ENCODE peak calls at places on chromosomes 7 and 10, in five cellular contexts. G is GM23338, O is SK-N-SH, P is breast epithelium, L is prostate gland. R is an unnamed sample.
A peak's percentile ranks its signal among the peaks of the same experiment; 100 is the strongest.

GRCh38 chr7:4003536-4003935 is 678.6 kb upstream of the FOXK1 start:
- DNase-seq in G (no peak), O (no peak), P (no peak), L (no peak), R (no peak)

GRCh38 chr7:34219153-34219552 is 313.8 kb downstream of the BMPER start:
- DNase-seq in G (no peak), O (no peak), P (no peak), L (no peak), R (no peak)

GRCh38 chr7:28748934-28749584 is 209.1 kb downstream of the TRIL start:
- DNase-seq in G (no peak), O (no peak), P (no peak), L (no peak), R (no peak)

GRCh38 chr10:24723386-24723787 is 300 bp downstream of the ARHGAP21 start:
- DNase-seq in G (no peak), O (peak; percentile 76), P (no peak), L (no peak), R (peak; percentile 26)

GRCh38 chr10:128161031-128161430 is 34.8 kb upstream of the MKI67 start:
- DNase-seq in G (no peak), O (no peak), P (no peak), L (no peak), R (no peak)

GRCh38 chr10:77164616-77165311 is 472.8 kb downstream of the KCNMA1 start:
- DNase-seq in G (no peak), O (no peak), P (no peak), L (no peak), R (no peak)

GRCh38 chr10:110324805-110325280 is 20.1 kb upstream of the SMNDC1 start:
- DNase-seq in G (no peak), O (no peak), P (no peak), L (no peak), R (no peak)

GRCh38 chr7:118573065-118573464 is 348.6 kb downstream of the ANKRD7 start:
- DNase-seq in G (no peak), O (peak; percentile 62), P (no peak), L (peak; percentile 5), R (no peak)

GRCh38 chr7:134070673-134071072 is 56.5 kb upstream of the LRGUK start:
- DNase-seq in G (no peak), O (no peak), P (no peak), L (no peak), R (no peak)

GRCh38 chr10:127877116-127877515 is 15.6 kb downstream of the CLRN3 start:
- DNase-seq in G (no peak), O (no peak), P (no peak), L (no peak), R (no peak)

GRCh38 chr10:95268438-95268837 is 22.4 kb downstream of the PDLIM1 start:
- DNase-seq in G (no peak), O (peak; percentile 53), P (no peak), L (no peak), R (no peak)

GRCh38 chr7:37796134-37796775 is 52.1 kb upstream of the NME8 start:
- DNase-seq in G (no peak), O (no peak), P (no peak), L (no peak), R (no peak)
- TF ChIP-seq POLR2AphosphoS5 in G (no peak), O (no peak), P (no peak), L (no peak), R (no peak)

DNA sequence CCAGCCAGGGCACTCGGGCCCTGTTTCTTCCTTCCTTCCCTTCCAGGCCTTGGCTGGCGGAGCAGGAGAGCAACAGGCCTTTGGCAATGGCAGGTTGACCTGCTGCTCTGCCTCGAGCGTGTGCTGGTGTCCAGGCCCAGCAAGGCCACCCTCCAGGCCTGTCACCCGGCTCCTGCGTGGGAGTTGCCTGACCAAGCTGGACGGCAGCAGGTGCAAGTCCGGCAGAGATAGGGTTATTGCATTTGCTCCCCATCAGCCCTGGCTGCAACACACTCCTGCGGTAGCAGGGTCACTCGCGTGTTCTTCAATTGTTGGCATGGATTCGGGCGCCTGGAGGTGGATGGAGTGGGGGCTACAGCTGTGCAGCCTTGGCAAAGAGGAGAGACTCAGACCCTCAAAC is 64.1 kb upstream of the PITRM1 start:
- DNase-seq in G (no peak), O (no peak), P (no peak), L (no peak), R (no peak)
- TF ChIP-seq POLR2AphosphoS5 in G (no peak), O (no peak), P (no peak), L (no peak), R (no peak)

DNA sequence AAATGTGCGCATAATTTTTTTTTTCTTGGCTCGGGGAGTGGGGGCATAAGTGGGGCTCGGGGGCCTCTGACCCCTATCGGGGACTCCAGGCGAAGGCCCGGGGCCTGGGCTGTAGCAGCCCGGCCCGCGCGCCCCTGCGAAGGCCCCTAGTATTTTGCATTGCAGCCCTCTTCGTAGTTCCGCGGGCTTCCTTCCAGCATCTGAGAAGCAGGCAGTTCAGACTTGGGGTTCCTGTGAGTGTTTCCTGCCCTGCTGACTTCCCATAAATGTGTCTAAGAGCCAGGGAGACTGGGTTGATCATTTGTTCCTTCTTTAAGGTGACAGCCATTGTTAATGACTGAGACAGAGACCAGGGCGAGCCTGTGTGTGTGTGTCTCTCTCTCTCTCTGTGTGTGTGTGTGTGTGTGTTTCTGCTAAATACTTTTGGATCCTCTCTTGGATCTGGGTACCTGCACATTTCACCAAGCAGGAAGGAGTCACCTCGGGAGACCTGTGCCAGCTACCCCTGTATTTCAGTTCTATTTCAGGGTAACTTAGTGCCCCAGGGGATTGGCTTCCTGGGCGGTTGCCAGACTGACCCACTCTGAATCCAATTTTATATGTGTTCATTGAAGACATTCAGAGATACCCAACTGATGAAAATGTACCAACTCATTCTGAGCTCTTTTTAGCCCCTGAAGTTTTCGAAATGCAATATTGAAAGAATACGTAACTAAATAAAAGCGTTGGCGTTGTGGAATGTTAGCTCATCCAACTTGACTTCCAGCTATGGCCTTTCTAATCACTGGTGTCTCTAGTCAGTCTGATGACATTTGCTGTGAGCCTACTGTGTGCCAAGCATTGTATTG is 811 bp downstream of the MSRB2 start:
- DNase-seq in G (peak; percentile 67), O (peak; percentile 25), P (peak; percentile 54), L (peak; percentile 53), R (no peak)
- TF ChIP-seq POLR2AphosphoS5 in G (no peak), O (no peak), P (no peak), L (no peak), R (no peak)

GRCh38 chr10:112223725-112224124 is 40.2 kb upstream of the GPAM start:
- DNase-seq in G (no peak), O (no peak), P (no peak), L (no peak), R (no peak)
- TF ChIP-seq POLR2AphosphoS5 in G (no peak), O (no peak), P (no peak), L (no peak), R (no peak)

GRCh38 chr7:81776159-81776558 is 6.3 kb upstream of the HGF start:
- DNase-seq in G (no peak), O (no peak), P (no peak), L (no peak), R (no peak)
- TF ChIP-seq POLR2AphosphoS5 in G (no peak), O (no peak), P (no peak), L (no peak), R (no peak)

GRCh38 chr10:17290226-17290625 is 62.2 kb downstream of the VIM start:
- DNase-seq in G (peak; percentile 52), O (peak; percentile 40), P (no peak), L (peak; percentile 47), R (no peak)
- TF ChIP-seq POLR2AphosphoS5 in G (no peak), O (no peak), P (no peak), L (peak; percentile 58), R (no peak)

GRCh38 chr10:114244126-114244525 is 5.1 kb downstream of the VWA2 start:
- DNase-seq in G (no peak), O (no peak), P (no peak), L (peak; percentile 29), R (no peak)
- TF ChIP-seq POLR2AphosphoS5 in G (no peak), O (no peak), P (no peak), L (no peak), R (no peak)

R was measured in GM12892.